ENCODE peak calls at places on chromosomes 2 and 18, in seven cellular contexts. K is H9, C is neuronal stem cell, H is mesendoderm, S is mesenchymal stem cell, X is IMR-90, A is H1. J is an unnamed sample.

GRCh38 chr2:148880636-148881035 is 5.6 kb downstream of the KIF5C start:
- DNase-seq in S (no peak), C (no peak), H (no peak), X (no peak), K (no peak), A (no peak), J (no peak)

GRCh38 chr2:127000937-127001336 is 102.2 kb downstream of the TEX51 start:
- DNase-seq in K (no peak), A (no peak), C (no peak), X (no peak), H (no peak), S (peak; percentile 81), J (peak; percentile 39)

GRCh38 chr2:140355481-140356090 is 1575.4 kb upstream of the NXPH2 start:
- DNase-seq in K (no peak), S (no peak), C (no peak), A (no peak), H (no peak), X (no peak), J (no peak)

GRCh38 chr2:240401308-240401707 is 34.2 kb upstream of the GPC1 start:
- DNase-seq in A (no peak), K (peak; percentile 18), C (no peak), S (no peak), H (no peak), X (no peak), J (no peak)

GRCh38 chr2:35501076-35501475 is 854.5 kb upstream of the CRIM1 start:
- DNase-seq in A (no peak), S (no peak), X (no peak), C (no peak), K (no peak), H (no peak), J (no peak)

GRCh38 chr18:49072524-49072934 is 121.8 kb upstream of the SMAD7 start:
- DNase-seq in S (no peak), A (no peak), H (no peak), K (no peak), X (peak; percentile 61), C (no peak), J (no peak)

GRCh38 chr2:32947484-32948143 is 861 bp downstream of the LTBP1 start:
- DNase-seq in C (peak; percentile 60), H (peak; percentile 86), K (peak; percentile 73), X (peak; percentile 54), S (peak; percentile 54), A (peak; percentile 74), J (peak; percentile 86)

GRCh38 chr2:205579335-205579734 is 103.0 kb upstream of the NRP2 start:
- DNase-seq in H (no peak), A (no peak), K (no peak), X (no peak), C (no peak), S (no peak), J (no peak)

GRCh38 chr2:33552758-33553461 is 46.2 kb downstream of the FAM98A start:
- DNase-seq in C (no peak), K (no peak), H (no peak), A (no peak), X (peak; percentile 52), S (peak; percentile 88), J (no peak)

GRCh38 chr2:85954918-85955420 is 66.2 kb upstream of the ST3GAL5 start:
- DNase-seq in H (no peak), K (no peak), C (no peak), A (no peak), S (no peak), X (no peak), J (no peak)

GRCh38 chr2:154882725-154883124 is 184.2 kb downstream of the KCNJ3 start:
- DNase-seq in H (no peak), X (no peak), A (no peak), S (no peak), K (no peak), C (no peak), J (no peak)

GRCh38 chr2:14778015-14778414 is 145.5 kb downstream of the LRATD1 start:
- DNase-seq in C (no peak), H (no peak), S (peak; percentile 5), X (peak; percentile 41), K (no peak), A (no peak), J (no peak)

GRCh38 chr18:62566818-62567217 is 44.0 kb downstream of the ZCCHC2 start:
- DNase-seq in A (no peak), C (no peak), H (no peak), S (no peak), X (no peak), K (no peak), J (no peak)

GRCh38 chr2:145777914-145778313 is 1258.0 kb upstream of the ZEB2 start:
- DNase-seq in X (no peak), K (no peak), A (no peak), C (no peak), H (no peak), S (no peak), J (no peak)

GRCh38 chr2:24231461-24231881 is 56.6 kb downstream of the FAM228A start:
- DNase-seq in C (no peak), S (no peak), X (peak; percentile 50), A (no peak), H (no peak), K (no peak), J (peak; percentile 13)

GRCh38 chr2:157447751-157448150 is 3.9 kb upstream of the CYTIP start:
- DNase-seq in A (no peak), K (no peak), C (no peak), H (no peak), X (no peak), S (no peak), J (no peak)

GRCh38 chr18:70373062-70373519 is 84.2 kb downstream of the SOCS6 start:
- DNase-seq in H (peak; percentile 51), X (peak; percentile 93), K (no peak), A (no peak), S (peak; percentile 91), C (no peak), J (peak; percentile 56)

GRCh38 chr18:23932385-23933067 is 82.0 kb upstream of the TTC39C start:
- DNase-seq in A (no peak), K (no peak), X (no peak), H (no peak), C (no peak), S (no peak), J (no peak)

GRCh38 chr2:156083707-156084494 is 248.6 kb downstream of the NR4A2 start:
- DNase-seq in A (no peak), K (no peak), S (peak; percentile 22), X (no peak), H (peak; percentile 71), C (no peak), J (no peak)

GRCh38 chr2:226733189-226733858 is 66.3 kb downstream of the IRS1 start:
- DNase-seq in A (no peak), X (no peak), S (no peak), H (no peak), K (no peak), C (no peak), J (no peak)

GRCh38 chr18:13649397-13650252 is 76.7 kb downstream of the FAM210A start:
- DNase-seq in X (no peak), A (no peak), H (no peak), K (no peak), S (no peak), C (no peak), J (peak; percentile 30)

GRCh38 chr2:12717191-12717987 is 653 bp downstream of the TRIB2 start:
- DNase-seq in S (peak; percentile 77), A (peak; percentile 74), X (peak; percentile 61), H (peak; percentile 86), K (peak; percentile 71), C (peak; percentile 70), J (peak; percentile 36)

DNA sequence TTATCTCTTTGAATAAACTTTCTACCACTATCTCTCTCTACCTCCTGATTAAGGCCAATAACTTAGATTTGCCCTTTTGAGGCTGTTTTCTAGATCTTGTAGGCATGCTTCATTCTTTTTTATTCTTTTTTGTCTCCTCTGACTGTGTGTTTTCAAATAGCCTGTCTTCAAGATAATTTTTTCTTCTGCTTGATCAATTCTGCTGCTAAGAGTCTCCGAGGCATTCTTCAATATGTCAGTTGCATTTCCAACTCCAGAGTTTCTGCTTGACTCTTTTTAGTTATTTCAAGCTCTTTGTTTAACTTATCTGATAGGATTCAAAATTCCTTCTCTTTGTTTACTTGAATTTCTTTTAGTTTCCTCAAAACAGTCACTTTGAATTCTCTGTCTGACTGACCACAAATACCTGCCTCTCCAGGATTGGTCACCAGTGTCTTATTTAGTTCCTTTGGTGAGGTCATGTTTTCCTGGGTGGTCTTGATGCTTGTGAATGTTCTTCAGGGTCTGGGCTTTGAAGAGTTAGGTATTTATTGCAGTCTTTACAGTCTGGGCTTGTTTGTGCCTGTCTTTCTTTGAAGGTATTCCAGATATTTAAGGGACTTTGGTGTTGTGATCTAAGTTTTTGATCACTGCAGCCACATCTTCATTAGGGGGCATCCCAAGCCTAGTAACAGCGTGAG is 197.3 kb upstream of the STK17B start:
- DNase-seq in K (no peak), C (no peak), S (no peak), A (no peak), H (peak; percentile 58), X (no peak), J (no peak)
- H2BK120ac ChIP-seq in K (no peak overlapping the region), C (no peak overlapping the region), S (no peak overlapping the region), A (no peak overlapping the region), H (no peak overlapping the region), X (no peak overlapping the region), J (no peak overlapping the region)

GRCh38 chr18:72675394-72675793 is 131.3 kb upstream of the CBLN2 start:
- DNase-seq in A (no peak), K (peak; percentile 67), C (no peak), H (peak; percentile 96), X (no peak), S (no peak), J (peak; percentile 42)
- H3K4me2 ChIP-seq in A (no peak overlapping the region), K (no peak overlapping the region), C (no peak overlapping the region), H (no peak overlapping the region), X (no peak overlapping the region), S (no peak overlapping the region), J (no peak overlapping the region)

GRCh38 chr2:216018709-216019108 is 5.4 kb upstream of the MREG start:
- DNase-seq in S (no peak), C (no peak), A (no peak), X (no peak), H (no peak), K (no peak), J (no peak)
- H2BK120ac ChIP-seq in S (no peak overlapping the region), C (no peak overlapping the region), A (no peak overlapping the region), X (no peak overlapping the region), H (no peak overlapping the region), K (no peak overlapping the region), J (no peak overlapping the region)

DNA sequence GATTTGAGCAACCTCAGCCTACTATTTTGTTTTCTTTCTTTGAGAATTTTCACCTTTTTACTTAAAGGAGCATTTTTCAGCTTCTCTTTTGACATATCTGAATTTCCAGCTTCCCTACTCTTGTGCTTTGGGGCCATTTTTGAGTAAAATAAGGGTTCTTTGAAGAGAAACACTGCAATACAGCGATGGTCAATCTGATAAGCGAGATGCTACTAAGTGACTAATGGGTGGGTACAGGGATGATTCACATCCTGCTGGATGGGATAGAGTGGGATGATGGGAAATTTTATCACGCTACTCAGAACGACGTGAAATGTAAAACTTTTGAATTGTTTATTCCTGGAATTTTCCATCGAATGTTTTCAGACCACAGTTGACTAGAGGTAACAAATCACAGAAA is 211.5 kb downstream of the TMEM247 start:
- DNase-seq in X (peak; percentile 95), K (no peak), C (no peak), H (no peak), S (peak; percentile 96), A (no peak), J (peak; percentile 76)
- H3K4me2 ChIP-seq in X (peak overlapping the region; percentile 58), K (no peak overlapping the region), C (no peak overlapping the region), H (no peak overlapping the region), S (no peak overlapping the region), A (no peak overlapping the region), J (no peak overlapping the region)